ENCODE peak calls at places on chromosomes 3 and 15, in five cellular contexts. U, A, D, K and Z are unnamed samples.

GRCh38 chr3:194058189-194058571 is 77.8 kb upstream of the HES1 start:
- DNase-seq in D (no peak), U (peak), K (peak), A (peak), Z (peak)

GRCh38 chr3:195100903-195101591 is 169.9 kb downstream of the XXYLT1 start:
- DNase-seq in D (no peak), A (peak), K (no peak), U (no peak), Z (no peak)

GRCh38 chr15:100760357-100760903 is 119.2 kb upstream of the ALDH1A3 start:
- DNase-seq in U (no peak), D (no peak), A (no peak), K (no peak), Z (no peak)

GRCh38 chr3:30894521-30895289 is at the start of gene GADL1:
- DNase-seq in A (peak), U (peak), K (peak), D (no peak), Z (peak)

GRCh38 chr3:185250247-185250646 is 3.6 kb downstream of the EHHADH start:
- DNase-seq in K (peak), D (no peak), A (no peak), U (no peak), Z (no peak)

GRCh38 chr15:39882602-39883001 is 37.5 kb downstream of the GPR176 start:
- DNase-seq in A (no peak), K (no peak), U (no peak), D (no peak), Z (no peak)

GRCh38 chr3:18076301-18076700 is 333.9 kb upstream of the TBC1D5 start:
- DNase-seq in U (peak), D (no peak), A (no peak), K (no peak), Z (no peak)

GRCh38 chr15:61087601-61088000 is 141.5 kb downstream of the RORA start:
- DNase-seq in D (no peak), U (no peak), K (no peak), A (no peak), Z (no peak)

GRCh38 chr3:115785782-115786181 is 162.5 kb downstream of the GAP43 start:
- DNase-seq in D (no peak), K (peak), U (no peak), A (no peak), Z (no peak)

GRCh38 chr15:48469271-48469670 is 138.0 kb downstream of the DUT start:
- DNase-seq in A (no peak), U (no peak), D (no peak), K (peak), Z (no peak)

GRCh38 chr3:31170932-31171670 is 276.6 kb upstream of the GADL1 start:
- DNase-seq in D (peak), A (no peak), K (peak), U (no peak), Z (no peak)

GRCh38 chr15:77852241-77853007 is 219.7 kb upstream of the LINGO1 start:
- DNase-seq in A (no peak), D (no peak), U (no peak), K (no peak), Z (no peak)

GRCh38 chr3:51360806-51361205 is 24.3 kb upstream of the MANF start:
- DNase-seq in A (no peak), U (no peak), D (no peak), K (no peak), Z (no peak)

GRCh38 chr15:85296615-85297402 is 83.6 kb upstream of the AKAP13 start:
- DNase-seq in D (no peak), K (peak), U (peak), A (peak), Z (no peak)

GRCh38 chr3:26963356-26963742 is 340.8 kb downstream of the LRRC3B start:
- DNase-seq in D (no peak), K (no peak), A (no peak), U (no peak), Z (no peak)

GRCh38 chr3:141311496-141312358 is 56.6 kb upstream of the ZBTB38 start:
- DNase-seq in K (peak), A (peak), U (peak), D (peak), Z (peak)

GRCh38 chr3:39315420-39315819 is 14.1 kb upstream of the CCR8 start:
- DNase-seq in U (no peak), K (no peak), D (no peak), A (no peak), Z (no peak)

GRCh38 chr3:23712095-23712494 is 93.7 kb upstream of the UBE2E1 start:
- DNase-seq in U (no peak), A (no peak), K (no peak), D (no peak), Z (no peak)

GRCh38 chr15:28002136-28002861 is 96.8 kb downstream of the OCA2 start:
- DNase-seq in K (no peak), U (no peak), A (no peak), D (no peak), Z (peak)

GRCh38 chr15:75532413-75533250 is 46.5 kb downstream of the PTPN9 start:
- DNase-seq in K (peak), D (no peak), A (peak), U (peak), Z (no peak)

GRCh38 chr15:86645861-86646393 is 566.3 kb downstream of the AGBL1 start:
- DNase-seq in D (no peak), A (no peak), U (no peak), K (no peak), Z (no peak)

GRCh38 chr15:27176785-27177406 is 205.9 kb downstream of the GABRG3 start:
- DNase-seq in D (no peak), A (no peak), U (no peak), K (peak), Z (no peak)

GRCh38 chr15:42270551-42270950 is 2.5 kb upstream of the GANC start:
- DNase-seq in U (no peak), K (no peak), D (no peak), A (no peak), Z (no peak)

GRCh38 chr3:16179771-16180736 is 5.6 kb downstream of the GALNT15 start:
- DNase-seq in U (no peak), A (no peak), K (peak), D (no peak), Z (peak)

GRCh38 chr3:156837130-156837529 is 11.0 kb downstream of the LEKR1 start:
- DNase-seq in D (no peak), K (peak), U (no peak), A (no peak), Z (no peak)

GRCh38 chr15:65312400-65312916 is 8.0 kb downstream of the RNU5B-1 start:
- DNase-seq in K (no peak), D (no peak), U (no peak), A (no peak), Z (no peak)

GRCh38 chr3:17632401-17633100 is 109.9 kb downstream of the TBC1D5 start:
- DNase-seq in U (no peak), A (no peak), K (peak), D (no peak), Z (no peak)

GRCh38 chr3:122940628-122941086 is 86.9 kb downstream of the SEMA5B start:
- DNase-seq in K (no peak), A (no peak), D (no peak), U (no peak), Z (no peak)
- TF ChIP-seq CTCF in K (no peak), A (no peak), D (no peak), U (no peak), Z (no peak)

DNA sequence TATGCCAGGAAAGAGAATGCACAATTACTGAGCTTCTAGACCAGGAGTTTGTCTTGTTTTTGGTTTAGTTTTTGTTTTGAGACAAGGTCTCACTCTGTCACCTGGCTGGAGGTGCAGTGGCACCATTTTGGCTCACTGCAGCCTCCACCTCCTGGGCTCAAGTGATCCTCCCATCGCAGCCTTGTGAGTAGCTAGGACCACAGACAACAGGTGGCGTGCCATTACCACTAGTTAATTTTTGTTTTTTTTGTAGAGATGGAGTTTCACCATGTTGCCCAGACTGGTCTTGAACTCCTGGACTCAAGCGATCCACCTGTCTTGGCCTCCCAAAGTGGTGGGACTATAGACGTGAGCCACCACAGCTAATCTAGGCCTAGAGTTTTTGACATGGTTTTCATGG is 104.4 kb upstream of the CCDC54 start:
- DNase-seq in K (no peak), D (no peak), A (no peak), U (no peak), Z (no peak)
- TF ChIP-seq CTCF in K (no peak), D (no peak), A (no peak), U (no peak), Z (no peak)

GRCh38 chr3:175144368-175144767 is 285.2 kb downstream of the NAALADL2 start:
- DNase-seq in D (no peak), U (no peak), K (no peak), A (no peak), Z (no peak)

GRCh38 chr3:175150812-175151411 is 291.8 kb downstream of the NAALADL2 start:
- DNase-seq in D (no peak), U (no peak), K (peak), A (no peak), Z (no peak)

GRCh38 chr3:175149675-175150074 is 290.5 kb downstream of the NAALADL2 start:
- DNase-seq in K (peak), D (no peak), A (peak), U (peak), Z (no peak)

DNA sequence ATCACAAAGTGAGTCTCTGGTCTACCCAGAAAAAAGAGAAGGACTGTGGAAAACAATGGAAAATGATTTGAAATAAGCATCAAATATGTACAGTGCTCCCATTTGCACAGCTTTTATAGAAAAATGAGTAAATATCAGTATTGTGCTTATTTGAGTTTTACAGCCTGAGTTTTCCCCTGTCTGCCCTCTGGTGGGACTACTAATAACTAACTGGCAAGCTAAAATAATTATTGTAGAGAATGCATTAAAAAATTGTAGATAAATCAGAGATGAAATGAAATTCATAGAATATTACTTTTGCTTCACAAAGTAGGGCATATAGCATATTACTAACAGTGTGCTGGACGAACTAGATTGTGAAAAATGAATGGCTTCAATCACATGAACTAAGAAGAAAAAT is 287.1 kb downstream of the NAALADL2 start:
- DNase-seq in A (no peak), K (peak), D (peak), U (no peak), Z (no peak)
- TF ChIP-seq CTCF in A (no peak), K (peak), D (peak), U (peak), Z (peak)

DNA sequence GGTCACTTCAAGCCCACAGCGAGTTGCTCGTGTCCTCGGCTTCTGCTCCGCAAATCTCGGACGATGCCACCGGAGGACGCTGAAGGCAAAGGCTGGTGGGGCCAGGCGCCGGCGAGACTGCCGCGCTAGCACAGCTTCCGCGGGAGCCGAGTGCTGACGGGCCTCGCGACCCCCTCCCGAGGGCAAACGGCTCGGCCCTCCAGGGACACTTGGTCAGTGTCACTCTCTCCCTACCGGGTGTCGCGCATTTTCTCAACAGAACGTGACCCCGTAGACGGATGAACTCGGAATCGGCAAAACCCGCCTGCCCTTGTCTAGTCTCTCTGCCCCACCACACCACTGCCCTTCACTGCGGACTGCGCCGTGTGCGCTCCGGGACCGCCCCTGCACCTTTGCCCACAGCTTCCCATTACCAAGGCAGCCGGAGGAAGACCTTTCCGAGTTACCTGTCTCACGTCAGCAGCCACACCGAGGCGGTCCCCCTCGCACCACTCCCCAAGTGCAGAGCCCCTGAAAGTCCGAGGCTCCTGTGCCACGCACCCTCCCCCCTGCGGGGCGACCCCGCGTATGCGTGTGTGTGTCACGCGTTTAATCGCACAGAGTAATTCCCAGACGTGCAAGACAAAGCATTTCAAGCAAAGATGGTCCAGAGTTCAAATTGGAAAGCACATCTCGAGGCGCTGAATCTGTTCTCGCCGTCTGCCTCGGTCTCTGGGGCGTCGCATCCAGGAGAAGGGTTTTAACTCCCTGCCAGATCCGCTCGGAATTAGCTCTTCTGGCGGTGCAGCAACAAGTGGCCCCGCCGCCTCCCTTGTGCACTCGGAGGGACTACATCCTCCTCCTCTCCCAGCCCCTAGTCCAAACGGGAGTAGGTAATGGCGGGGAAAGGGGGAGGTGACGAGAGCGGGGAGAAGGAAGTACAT is 245.0 kb upstream of the TOPAZ1 start:
- DNase-seq in D (no peak), U (peak), K (no peak), A (no peak), Z (no peak)
- TF ChIP-seq CTCF in D (peak), U (no peak), K (peak), A (no peak), Z (peak)

GRCh38 chr3:70539908-70540307 is 227.5 kb upstream of the MDFIC2 start:
- DNase-seq in A (no peak), D (no peak), U (no peak), K (no peak), Z (no peak)
- TF ChIP-seq CTCF in A (no peak), D (no peak), U (peak), K (peak), Z (peak)

GRCh38 chr15:23855947-23856346 is 168.8 kb upstream of the NDN start:
- DNase-seq in K (no peak), D (no peak), U (no peak), A (no peak), Z (no peak)
- TF ChIP-seq CTCF in K (no peak), D (no peak), U (no peak), A (no peak), Z (no peak)